ENCODE peak calls at places on chromosomes 1 and 21, in ten cellular contexts. Z, J, P, D, E, G, N, C, K and X are unnamed samples.

GRCh38 chr21:31706562-31706961 is 25.4 kb downstream of the SCAF4 start:
- DNase-seq in N (no peak), C (no peak), G (no peak), P (no peak), E (no peak), Z (no peak), J (no peak), D (no peak), K (no peak), X (no peak)

GRCh38 chr1:180854456-180854855 is 58.2 kb upstream of the KIAA1614 start:
- DNase-seq in N (no peak), J (no peak), C (no peak), P (no peak), G (no peak), D (no peak), E (no peak), K (no peak), Z (no peak), X (no peak)

GRCh38 chr1:218476385-218476784 is 131.2 kb downstream of the TGFB2 start:
- DNase-seq in N (no peak), E (peak; percentile 66), J (no peak), P (peak; percentile 75), D (no peak), C (no peak), Z (peak; percentile 87), K (no peak), G (no peak), X (peak; percentile 83)

GRCh38 chr1:33350611-33351280 is 29.8 kb upstream of the A3GALT2 start:
- DNase-seq in P (no peak), C (no peak), D (no peak), G (no peak), N (no peak), J (no peak), E (no peak), Z (no peak), K (no peak), X (no peak)

GRCh38 chr21:35649186-35649585 is 411.1 kb downstream of the SETD4 start:
- DNase-seq in J (no peak), D (no peak), K (no peak), N (no peak), E (peak; percentile 38), G (no peak), P (peak; percentile 50), C (no peak), Z (peak; percentile 72), X (no peak)

GRCh38 chr1:21216835-21217811 is 40.4 kb upstream of the EIF4G3 start:
- DNase-seq in K (peak; percentile 33), N (peak; percentile 25), D (peak; percentile 26), P (no peak), G (peak; percentile 66), E (peak; percentile 45), J (no peak), Z (peak; percentile 24), C (peak; percentile 63), X (no peak)

GRCh38 chr1:31798086-31798432 is 17.8 kb downstream of the SPOCD1 start:
- DNase-seq in Z (no peak), K (no peak), G (no peak), J (no peak), C (no peak), D (no peak), E (no peak), N (no peak), P (no peak), X (no peak)

GRCh38 chr21:43283136-43283924 is 114.5 kb downstream of the CRYAA start:
- DNase-seq in D (no peak), J (no peak), E (no peak), G (no peak), K (no peak), P (no peak), N (no peak), C (peak; percentile 12), Z (peak; percentile 14), X (no peak)

GRCh38 chr1:219000606-219001005 is 173.1 kb upstream of the LYPLAL1 start:
- DNase-seq in C (no peak), D (no peak), P (no peak), K (no peak), N (no peak), Z (no peak), G (no peak), E (no peak), J (no peak), X (no peak)

GRCh38 chr1:202627841-202628565 is 82.3 kb downstream of the SYT2 start:
- DNase-seq in C (no peak), G (no peak), J (no peak), D (no peak), N (no peak), K (no peak), E (no peak), P (no peak), Z (no peak), X (no peak)

GRCh38 chr1:14626869-14627607 is 28.6 kb downstream of the KAZN start:
- DNase-seq in K (no peak), J (no peak), N (peak; percentile 16), D (no peak), E (peak; percentile 64), Z (no peak), C (no peak), P (no peak), G (no peak), X (no peak)

GRCh38 chr1:225853441-225853840 is 28.7 kb downstream of the TMEM63A start:
- DNase-seq in K (no peak), N (no peak), Z (no peak), P (no peak), J (no peak), C (no peak), G (no peak), E (no peak), D (no peak), X (no peak)

GRCh38 chr1:212638419-212639151 is 30.0 kb downstream of the ATF3 start:
- DNase-seq in N (peak; percentile 52), J (no peak), P (no peak), K (no peak), D (no peak), Z (peak; percentile 79), C (no peak), G (no peak), E (peak; percentile 24), X (peak; percentile 65)

GRCh38 chr21:26457817-26458216 is 115.3 kb downstream of the CYYR1 start:
- DNase-seq in N (no peak), C (no peak), D (no peak), G (no peak), Z (peak; percentile 46), E (peak; percentile 38), P (no peak), K (no peak), J (no peak), X (no peak)

DNA sequence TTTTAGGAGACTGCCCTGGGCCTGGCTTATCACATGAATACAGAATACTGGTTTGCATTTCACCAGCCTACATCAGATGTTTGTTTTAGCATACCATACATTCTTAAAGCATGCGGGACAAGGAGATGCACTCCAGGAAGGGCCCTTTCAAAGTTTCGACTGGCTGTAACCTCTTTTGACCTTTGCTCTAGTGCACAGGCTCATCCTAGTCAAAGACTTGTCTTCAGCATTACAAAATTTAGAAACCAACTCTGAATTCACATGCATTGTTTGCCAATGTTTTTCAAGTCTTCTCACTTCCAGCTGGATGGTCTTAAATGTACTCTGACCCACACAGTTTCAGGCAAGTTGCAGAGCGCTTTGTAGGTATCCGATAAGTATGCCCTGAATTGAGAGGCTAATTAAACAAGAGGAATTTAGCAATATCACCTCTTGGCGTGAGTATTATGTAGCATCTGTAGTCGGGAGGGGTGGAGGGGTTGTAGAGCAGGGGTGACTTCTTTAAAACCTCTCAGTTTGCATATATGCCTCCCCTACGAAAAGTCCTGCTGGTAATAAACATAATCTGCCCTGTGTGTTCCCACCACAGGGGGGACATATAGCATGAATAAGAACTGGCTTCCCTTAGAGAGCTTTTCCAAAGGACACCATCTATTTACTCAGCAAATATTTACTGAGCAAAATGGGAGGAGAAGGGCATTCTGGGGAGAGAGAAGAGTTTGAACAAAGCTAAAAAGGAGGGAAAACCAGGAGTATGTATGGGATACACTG is 24.4 kb upstream of the AHCYL1 start:
- DNase-seq in E (peak; percentile 80), P (peak; percentile 80), G (no peak), Z (peak; percentile 92), K (no peak), C (no peak), J (no peak), N (no peak), D (no peak), X (peak; percentile 46)
- H3K4me3 ChIP-seq in E (no peak overlapping the region), P (no peak overlapping the region), G (no peak overlapping the region), Z (no peak overlapping the region), K (no peak overlapping the region), C (no peak overlapping the region), J (no peak overlapping the region), N (no peak overlapping the region), D (no peak overlapping the region), X (no peak overlapping the region)

GRCh38 chr1:54808443-54809207 is 7.5 kb upstream of the TTC22 start:
- DNase-seq in K (no peak), N (peak; percentile 3), Z (no peak), E (no peak), C (no peak), P (no peak), G (no peak), J (no peak), D (no peak), X (no peak)
- TF ChIP-seq CTCF in K (no peak), N (no peak), Z (peak; percentile 32), E (peak; percentile 18), C (no peak), P (peak; percentile 10), G (no peak), J (no peak), D (no peak), X (no peak)

DNA sequence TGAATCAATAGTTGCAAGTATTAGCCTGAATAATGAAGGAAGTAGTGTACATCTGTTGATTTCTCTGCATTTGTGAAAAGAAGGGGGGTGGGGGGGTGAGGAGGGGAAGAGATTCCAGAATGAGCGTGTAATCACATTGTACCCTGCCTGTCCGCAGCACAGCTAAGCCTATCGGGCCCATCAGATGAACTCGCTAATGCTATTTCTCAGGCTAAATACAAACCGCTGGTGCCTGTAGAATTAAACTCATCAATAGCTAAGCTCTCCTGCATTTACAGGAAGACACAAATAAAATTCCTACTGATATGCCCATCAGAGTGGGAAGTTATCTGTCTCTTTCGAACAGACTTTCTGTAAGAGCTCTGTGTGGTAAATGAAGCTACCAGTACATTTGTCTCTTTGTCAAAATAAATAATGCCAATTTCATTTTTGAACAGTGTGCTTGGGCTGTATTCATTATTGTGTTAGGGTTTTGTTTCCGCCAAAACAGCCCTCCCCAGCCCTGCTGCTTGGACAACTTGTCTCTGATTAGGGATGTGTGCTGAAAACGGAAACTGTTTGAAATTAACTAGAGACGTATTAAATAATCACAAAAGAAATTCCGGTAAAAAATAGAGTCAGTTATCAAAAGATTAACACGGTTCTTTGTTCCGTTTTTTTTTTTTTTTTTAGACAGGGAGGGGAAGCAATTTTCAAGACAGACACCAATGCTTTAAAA is 305.4 kb downstream of the TTLL7 start:
- DNase-seq in C (no peak), K (no peak), N (no peak), G (no peak), E (peak; percentile 8), D (no peak), J (no peak), P (no peak), Z (no peak), X (no peak)
- H3K4me3 ChIP-seq in C (no peak overlapping the region), K (peak overlapping the region; percentile 35), N (peak overlapping the region; percentile 47), G (peak overlapping the region; percentile 35), E (peak overlapping the region; percentile 18), D (no peak overlapping the region), J (no peak overlapping the region), P (peak overlapping the region; percentile 12), Z (peak overlapping the region; percentile 36), X (no peak overlapping the region)

DNA sequence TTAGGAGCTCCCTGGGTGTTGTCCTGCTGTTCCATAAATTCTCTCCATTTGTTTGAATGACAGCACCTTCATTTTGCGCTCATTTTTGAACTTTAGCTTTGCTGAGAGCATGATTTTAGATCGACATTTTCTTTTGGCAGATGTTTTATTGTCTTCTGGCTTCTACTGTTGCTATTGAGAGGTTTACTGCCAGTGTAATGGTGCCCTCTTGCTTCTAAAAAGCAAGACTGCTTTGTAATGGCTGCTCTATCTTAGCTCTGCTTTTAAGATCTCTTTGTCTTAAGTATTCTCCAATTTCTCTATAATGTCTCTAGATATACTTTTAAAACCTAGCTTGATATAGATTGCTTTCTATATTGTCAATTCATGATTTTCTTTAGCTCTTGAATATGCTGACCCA is 27.8 kb downstream of the THEM4 start:
- DNase-seq in Z (no peak), P (no peak), E (peak; percentile 19), K (no peak), N (no peak), D (no peak), C (no peak), J (no peak), G (no peak), X (no peak)
- TF ChIP-seq CTCF in Z (no peak), P (no peak), E (no peak), K (no peak), N (no peak), D (no peak), C (no peak), J (no peak), G (no peak), X (no peak)